ENCODE peak calls at places on chromosomes 1 and 21, in five cellular contexts. H is stomach, U is K562, P is upper lobe of left lung, Q is vagina. C is an unnamed sample.

GRCh38 chr1:85463666-85464496 is 1.1 kb downstream of the DDAH1 start:
- DNase-seq in H (no peak), U (no peak), P (no peak), Q (no peak), C (no peak)

GRCh38 chr1:47814592-47815436 is 182.4 kb downstream of the TRABD2B start:
- DNase-seq in H (no peak), U (no peak), P (no peak), Q (no peak), C (no peak)

GRCh38 chr1:56788102-56788501 is 31.1 kb downstream of the FYB2 start:
- DNase-seq in H (no peak), U (no peak), P (no peak), Q (no peak), C (no peak)

GRCh38 chr1:234656070-234656875 is 46.3 kb upstream of the IRF2BP2 start:
- DNase-seq in H (no peak), U (no peak), P (no peak), Q (no peak), C (no peak)

GRCh38 chr1:234340528-234340927 is 32.7 kb upstream of the COA6 start:
- DNase-seq in H (no peak), U (no peak), P (no peak), Q (no peak), C (no peak)

GRCh38 chr1:59686170-59686569 is 128.6 kb upstream of the HOOK1 start:
- DNase-seq in H (no peak), U (no peak), P (no peak), Q (no peak), C (no peak)

GRCh38 chr1:159056069-159056698 is 20.4 kb downstream of the AIM2 start:
- DNase-seq in H (no peak), U (no peak), P (no peak), Q (no peak), C (no peak)

GRCh38 chr1:95809391-95809790 is 575.4 kb downstream of the RWDD3 start:
- DNase-seq in H (no peak), U (no peak), P (no peak), Q (no peak), C (no peak)

GRCh38 chr1:240399381-240399780 is 212.6 kb downstream of the GREM2 start:
- DNase-seq in H (no peak), U (no peak), P (no peak), Q (no peak), C (no peak)

GRCh38 chr1:169094897-169095569 is 11.5 kb upstream of the ATP1B1 start:
- DNase-seq in H (no peak), U (no peak), P (no peak), Q (no peak), C (no peak)

GRCh38 chr1:243605604-243606003 is 244.4 kb downstream of the AKT3 start:
- DNase-seq in H (no peak), U (no peak), P (no peak), Q (no peak), C (no peak)

GRCh38 chr1:22371408-22371807 is 80.2 kb upstream of the ZBTB40 start:
- DNase-seq in H (no peak), U (no peak), P (no peak), Q (no peak), C (no peak)

GRCh38 chr1:238955934-238956333 is 430.4 kb upstream of the CHRM3 start:
- DNase-seq in H (no peak), U (no peak), P (no peak), Q (no peak), C (no peak)

GRCh38 chr1:24896176-24896575 is 33.9 kb downstream of the RUNX3 start:
- DNase-seq in H (peak; percentile 7), U (no peak), P (peak; percentile 12), Q (no peak), C (no peak)

GRCh38 chr21:44275041-44275440 is 10.6 kb upstream of the AIRE start:
- DNase-seq in H (no peak), U (no peak), P (no peak), Q (no peak), C (no peak)

GRCh38 chr1:70778056-70778762 is 269.4 kb downstream of the PTGER3 start:
- DNase-seq in H (no peak), U (no peak), P (no peak), Q (no peak), C (no peak)

GRCh38 chr1:20603473-20604464 is 14.9 kb downstream of the CDA start:
- DNase-seq in H (no peak), U (peak; percentile 39), P (peak; percentile 26), Q (no peak), C (no peak)

GRCh38 chr1:213623103-213623581 is 364.6 kb upstream of the PROX1 start:
- DNase-seq in H (no peak), U (no peak), P (no peak), Q (no peak), C (no peak)

GRCh38 chr1:25583519-25584370 is 32.8 kb upstream of the MAN1C1 start:
- DNase-seq in H (no peak), U (no peak), P (no peak), Q (no peak), C (no peak)

GRCh38 chr1:223137402-223138100 is 5.5 kb downstream of the TLR5 start:
- DNase-seq in H (no peak), U (no peak), P (peak; percentile 61), Q (no peak), C (no peak)

GRCh38 chr1:198915327-198916231 is 276.7 kb downstream of the PTPRC start:
- DNase-seq in H (no peak), U (no peak), P (no peak), Q (no peak), C (no peak)

GRCh38 chr1:39898146-39898545 is 3.6 kb downstream of the MYCL start:
- DNase-seq in H (no peak), U (no peak), P (no peak), Q (no peak), C (no peak)

GRCh38 chr1:39896909-39897685 is 4.6 kb downstream of the MYCL start:
- DNase-seq in H (no peak), U (no peak), P (no peak), Q (no peak), C (no peak)

GRCh38 chr1:39892611-39893595 is 8.8 kb downstream of the MYCL start:
- DNase-seq in H (peak; percentile 55), U (peak; percentile 69), P (peak; percentile 37), Q (no peak), C (peak; percentile 54)

GRCh38 chr1:39895096-39895495 is 6.6 kb downstream of the MYCL start:
- DNase-seq in H (no peak), U (no peak), P (peak; percentile 42), Q (no peak), C (no peak)

DNA sequence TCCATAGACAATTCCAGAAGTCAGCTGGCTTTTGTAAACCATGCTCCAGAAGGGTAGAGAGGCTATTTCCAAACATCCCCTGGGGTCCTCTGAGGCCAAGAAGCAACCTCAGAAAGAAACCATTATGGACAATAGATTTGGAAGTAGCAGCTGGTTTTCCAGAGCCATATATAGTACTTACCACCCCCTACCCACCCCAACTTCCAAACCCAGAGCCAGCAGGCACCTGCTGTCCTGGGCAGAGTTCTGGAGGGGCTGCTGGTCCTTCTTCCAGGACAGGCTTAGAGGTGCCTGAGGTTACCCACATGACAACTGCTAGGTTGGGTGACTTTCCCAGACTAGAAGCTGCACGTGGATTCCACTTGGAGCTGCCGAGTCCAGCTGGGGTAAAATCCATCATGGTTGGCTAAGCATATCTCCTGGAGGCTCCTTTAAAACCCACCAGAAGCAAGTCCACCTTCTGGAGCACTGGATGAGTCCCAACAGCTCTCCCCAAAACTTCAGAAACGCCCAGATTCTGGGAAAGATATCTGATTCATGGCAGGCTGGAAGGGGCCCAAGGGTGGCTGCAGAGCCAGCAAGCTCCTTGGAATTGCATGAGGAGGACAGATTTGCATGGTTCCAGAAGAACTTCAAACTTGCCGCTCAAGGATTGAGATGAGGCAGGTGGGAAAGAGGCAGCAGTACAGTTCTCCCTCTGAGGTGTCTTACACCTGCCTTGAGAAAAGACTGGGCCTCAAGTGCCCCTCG is 5.8 kb downstream of the MYCL start:
- DNase-seq in H (no peak), U (no peak), P (no peak), Q (no peak), C (no peak)
- TF ChIP-seq POLR2AphosphoS5 in H (no peak), U (no peak), P (no peak), Q (no peak), C (no peak)

DNA sequence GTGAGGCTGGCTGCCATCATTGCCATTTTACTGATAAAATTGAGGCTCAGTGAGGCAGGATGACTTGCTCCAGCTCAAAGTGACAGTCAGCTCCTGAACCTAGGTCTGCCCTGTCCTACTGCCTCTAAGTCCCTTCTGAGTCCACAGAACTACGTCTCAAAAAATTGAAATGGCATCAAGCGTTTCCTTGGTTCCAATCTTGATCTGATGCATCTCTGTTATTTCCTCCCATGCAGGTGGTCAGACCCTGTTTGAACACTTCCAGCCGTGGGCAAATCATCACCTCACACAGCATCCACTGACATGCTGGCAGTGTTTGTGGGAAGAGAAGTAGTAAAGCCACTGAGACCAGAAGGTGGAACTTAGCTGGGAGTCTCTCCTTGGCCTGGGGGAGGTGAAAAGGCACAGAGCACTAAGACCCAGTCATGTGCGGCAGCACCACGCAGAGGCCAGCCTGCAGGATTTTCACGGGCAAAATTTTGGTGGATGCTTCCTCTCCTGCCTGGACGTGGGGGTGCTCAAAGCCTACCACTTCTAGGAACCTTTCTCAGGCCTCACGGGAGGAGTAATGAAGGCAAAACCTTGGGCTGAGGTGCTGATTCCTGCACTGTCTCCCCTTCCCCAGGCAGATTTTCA is 7.8 kb upstream of the CPLANE2 start:
- DNase-seq in H (no peak), U (no peak), P (no peak), Q (no peak), C (no peak)
- TF ChIP-seq CTCF in H (no peak), U (no peak), P (no peak), Q (no peak), C (no peak)

GRCh38 chr21:21232320-21232719 is 234.1 kb downstream of the NCAM2 start:
- DNase-seq in H (no peak), U (no peak), P (no peak), Q (no peak), C (no peak)

GRCh38 chr21:21238882-21239400 is 240.7 kb downstream of the NCAM2 start:
- DNase-seq in H (no peak), U (no peak), P (no peak), Q (no peak), C (no peak)

DNA sequence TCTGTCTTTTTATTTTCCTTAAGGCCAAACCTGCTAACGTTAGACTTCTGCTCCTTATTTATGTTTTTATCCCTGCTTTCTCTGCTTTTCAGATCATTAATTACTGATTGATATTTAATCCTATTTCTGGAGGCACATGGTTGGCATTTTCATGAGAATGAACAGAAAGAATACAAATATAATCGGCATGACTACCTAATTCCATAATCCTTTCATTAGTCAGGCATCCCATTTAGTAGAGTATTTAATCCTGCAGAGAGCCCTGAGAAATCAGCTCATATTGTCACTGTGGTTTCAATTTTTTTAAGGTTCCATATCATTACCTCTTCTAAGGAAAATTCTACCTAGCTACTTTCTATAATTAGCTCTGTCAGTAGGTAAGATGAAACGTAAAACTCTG is 238.8 kb downstream of the NCAM2 start:
- DNase-seq in H (no peak), U (no peak), P (no peak), Q (no peak), C (no peak)
- H3K4me1 ChIP-seq in H (no peaks in the 10 kb centered on the region), U (no peaks in the 10 kb centered on the region), P (no peaks in the 10 kb centered on the region), Q (no peaks in the 10 kb centered on the region), C (no peaks in the 10 kb centered on the region)

GRCh38 chr1:7679873-7680790 is 91.0 kb upstream of the VAMP3 start:
- DNase-seq in H (peak; percentile 45), U (peak; percentile 75), P (no peak), Q (no peak), C (no peak)
- TF ChIP-seq POLR2AphosphoS5 in H (no peak), U (no peak), P (no peak), Q (peak; percentile 38), C (no peak)

C was measured in breast epithelium.